ENCODE peak calls at places on chromosomes 5 and 9, in seven cellular contexts. R is GM12878, H is SK-N-SH, S is HCT116, V is K562, W is H1, Y is HepG2. I is an unnamed sample.

GRCh38 chr5:142540774-142541466 is 145.0 kb downstream of the FGF1 start:
- DNase-seq in H (no peak), W (no peak), R (no peak), S (no peak), Y (no peak), V (no peak), I (no peak)

GRCh38 chr5:176387384-176387925 is 943 bp downstream of the NOP16 start:
- DNase-seq in R (no peak), S (no peak), V (no peak), H (no peak), W (no peak), Y (no peak), I (no peak)

GRCh38 chr5:149667084-149667826 is 62.9 kb upstream of the PPARGC1B start:
- DNase-seq in W (peak), S (peak), R (peak), Y (peak), V (peak), H (peak), I (peak)

GRCh38 chr5:6475626-6476312 is 27.1 kb downstream of the UBE2QL1 start:
- DNase-seq in Y (no peak), H (no peak), R (no peak), W (peak), V (peak), S (no peak), I (no peak)

GRCh38 chr9:83002329-83002728 is 60.6 kb downstream of the RASEF start:
- DNase-seq in Y (no peak), V (no peak), W (no peak), S (no peak), H (no peak), R (no peak), I (no peak)

GRCh38 chr5:90135979-90136378 is 273.6 kb downstream of the CETN3 start:
- DNase-seq in V (peak), Y (peak), R (no peak), W (peak), H (no peak), S (no peak), I (peak)

GRCh38 chr5:72410896-72411295 is 90.7 kb downstream of the PTCD2 start:
- DNase-seq in Y (no peak), V (no peak), W (no peak), H (no peak), R (no peak), S (no peak), I (no peak)

GRCh38 chr9:128882677-128883590 is 1.0 kb downstream of the LRRC8A start:
- DNase-seq in Y (peak), V (peak), H (peak), W (no peak), R (no peak), S (no peak), I (no peak)

GRCh38 chr9:88184986-88185385 is 46.7 kb upstream of the SPATA31C2 start:
- DNase-seq in V (no peak), R (no peak), W (no peak), Y (no peak), H (peak), S (no peak), I (no peak)

GRCh38 chr5:376951-377325 is 55.4 kb downstream of the AHRR start:
- DNase-seq in H (peak), Y (no peak), W (peak), V (no peak), R (no peak), S (no peak), I (no peak)

GRCh38 chr9:7210854-7211637 is 453.3 kb downstream of the KDM4C start:
- DNase-seq in W (peak), S (no peak), V (no peak), Y (no peak), H (no peak), R (no peak), I (no peak)

GRCh38 chr5:141513021-141513626 is 24.2 kb downstream of the PCDHGC5 start:
- DNase-seq in H (peak), V (no peak), Y (no peak), S (no peak), R (no peak), W (peak), I (no peak)

GRCh38 chr9:97982719-97983523 is at the start of gene ANP32B:
- DNase-seq in S (peak), Y (peak), R (peak), W (peak), V (peak), H (peak), I (peak)

GRCh38 chr9:125271081-125271480 is 9.5 kb downstream of the GAPVD1 start:
- DNase-seq in S (no peak), Y (no peak), V (no peak), H (no peak), R (no peak), W (no peak), I (peak)

GRCh38 chr9:127173063-127173462 is 50.6 kb upstream of the ANGPTL2 start:
- DNase-seq in S (no peak), Y (no peak), R (no peak), H (no peak), W (no peak), V (no peak), I (no peak)

GRCh38 chr9:135737840-135738521 is 36.0 kb downstream of the KCNT1 start:
- DNase-seq in Y (no peak), H (no peak), V (no peak), S (no peak), W (no peak), R (no peak), I (no peak)

GRCh38 chr9:84794981-84795637 is 125.6 kb downstream of the NTRK2 start:
- DNase-seq in Y (no peak), H (no peak), S (no peak), R (no peak), W (no peak), V (no peak), I (no peak)

GRCh38 chr5:54445691-54446090 is 9.8 kb upstream of the HSPB3 start:
- DNase-seq in W (no peak), V (no peak), H (no peak), Y (no peak), S (no peak), R (no peak), I (no peak)

GRCh38 chr9:5231212-5231611 is at the start of gene INSL4:
- DNase-seq in H (no peak), Y (no peak), V (no peak), W (no peak), R (no peak), S (no peak), I (no peak)

GRCh38 chr5:67935908-67936573 is 279.5 kb upstream of the PIK3R1 start:
- DNase-seq in R (no peak), W (no peak), S (no peak), H (no peak), V (no peak), Y (no peak), I (no peak)

GRCh38 chr5:94618029-94618492 is 343 bp downstream of the KIAA0825 start:
- DNase-seq in R (no peak), H (peak), V (peak), S (peak), Y (peak), W (no peak), I (peak)

GRCh38 chr5:147483961-147484707 is 25.7 kb downstream of the DPYSL3 start:
- DNase-seq in V (no peak), S (no peak), R (no peak), W (no peak), H (peak), Y (no peak), I (no peak)

GRCh38 chr9:113587471-113588031 is 124.0 kb downstream of the RGS3 start:
- DNase-seq in S (no peak), V (peak), H (peak), Y (no peak), W (peak), R (no peak), I (no peak)

GRCh38 chr5:144209421-144209820 is 38.7 kb downstream of the KCTD16 start:
- DNase-seq in Y (no peak), V (no peak), H (no peak), R (no peak), W (no peak), S (no peak), I (no peak)
- TF ChIP-seq JUND in Y (no peak), V (no peak), H (no peak), R (no peak), W (no peak), S (no peak), I (no peak)

GRCh38 chr5:123700624-123701023 is 188.6 kb downstream of the CSNK1G3 start:
- DNase-seq in S (peak), H (no peak), V (no peak), W (no peak), R (no peak), Y (no peak), I (no peak)
- TF ChIP-seq JUND in S (peak), H (peak), V (no peak), W (no peak), R (no peak), Y (no peak), I (no peak)

DNA sequence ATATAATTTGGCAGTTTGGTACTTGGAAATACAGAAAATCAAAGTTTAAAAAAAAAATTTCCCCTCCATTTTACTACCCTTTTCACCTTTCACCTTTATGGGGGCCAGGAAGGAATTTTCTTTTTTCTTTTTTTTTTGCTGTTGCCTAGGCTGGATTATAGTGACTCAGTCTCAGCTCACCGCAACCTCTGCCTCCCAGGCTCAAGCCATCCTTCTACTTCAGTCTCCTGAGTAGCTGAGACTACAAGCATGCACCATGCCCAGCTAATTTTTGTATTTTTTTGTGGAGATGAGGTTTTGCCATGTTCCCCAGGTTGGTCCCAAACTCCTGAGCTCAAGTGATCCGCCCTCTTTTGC is 9.1 kb downstream of the CHMP5 start:
- DNase-seq in R (no peak), W (no peak), Y (no peak), H (no peak), V (no peak), S (no peak), I (no peak)
- TF ChIP-seq JUND in R (no peak), W (no peak), Y (no peak), H (no peak), V (no peak), S (no peak), I (no peak)

GRCh38 chr9:120531683-120532300 is 48.2 kb downstream of the CDK5RAP2 start:
- DNase-seq in Y (peak), R (no peak), S (peak), H (peak), V (no peak), W (peak), I (peak)
- TF ChIP-seq JUND in Y (no peak), R (no peak), S (no peak), H (no peak), V (no peak), W (no peak), I (no peak)

GRCh38 chr5:13478831-13479465 is 465.5 kb downstream of the DNAH5 start:
- DNase-seq in H (peak), S (no peak), R (no peak), Y (peak), W (peak), V (no peak), I (peak)
- TF ChIP-seq JUND in H (no peak), S (no peak), R (no peak), Y (no peak), W (no peak), V (no peak), I (no peak)

DNA sequence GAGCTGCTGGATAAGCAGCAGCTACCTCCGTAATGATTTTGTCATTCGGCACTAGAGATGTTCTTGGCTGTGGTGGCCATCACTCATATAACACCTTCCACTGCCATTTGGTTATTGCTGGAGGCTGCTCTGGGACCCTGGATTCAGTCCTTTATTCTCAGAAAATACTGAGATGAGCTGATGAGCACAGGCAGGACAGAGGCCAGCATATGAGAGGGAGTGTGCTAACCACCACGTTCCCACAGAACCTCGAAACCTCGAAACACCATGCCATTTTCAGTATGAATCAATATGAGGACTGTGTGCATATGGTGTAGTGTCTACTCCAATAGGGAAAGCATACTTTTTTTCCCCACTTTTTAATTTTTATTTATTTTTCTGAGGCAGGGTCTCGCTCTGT is 56.6 kb downstream of the ADAM19 start:
- DNase-seq in S (no peak), V (no peak), H (no peak), W (no peak), R (peak), Y (no peak), I (no peak)
- TF ChIP-seq JUND in S (no peak), V (no peak), H (no peak), W (no peak), R (peak), Y (no peak), I (no peak)

DNA sequence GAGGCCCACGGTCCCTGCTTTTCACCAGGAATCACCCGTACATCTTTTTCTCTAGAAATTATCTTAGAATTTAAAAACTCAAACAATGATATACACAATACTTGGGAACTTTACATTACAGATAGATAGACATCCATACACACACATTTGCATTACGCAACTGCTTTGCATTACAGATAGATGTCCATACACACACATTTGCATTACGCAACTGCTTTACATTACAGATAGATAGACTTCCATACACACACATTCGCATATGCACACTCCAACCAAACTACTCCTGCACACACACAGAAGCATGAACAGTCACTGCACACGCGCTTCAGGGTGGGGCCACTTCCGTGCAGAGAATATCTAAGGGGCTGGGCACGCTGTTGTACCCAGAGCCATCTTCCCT is 7.9 kb upstream of the ADAMTS16 start:
- DNase-seq in Y (peak), V (no peak), W (no peak), S (no peak), R (no peak), H (no peak), I (no peak)
- TF ChIP-seq JUND in Y (no peak), V (no peak), W (no peak), S (no peak), R (no peak), H (no peak), I (no peak)

GRCh38 chr5:131541071-131541470 is 94.0 kb downstream of the RAPGEF6 start:
- DNase-seq in W (no peak), R (no peak), Y (no peak), S (no peak), H (no peak), V (no peak), I (no peak)
- TF ChIP-seq JUND in W (no peak), R (no peak), Y (no peak), S (no peak), H (no peak), V (no peak), I (no peak)

GRCh38 chr9:20197976-20198685 is 409.3 kb upstream of the SLC24A2 start:
- DNase-seq in Y (no peak), V (no peak), W (no peak), H (peak), S (no peak), R (no peak), I (peak)
- TF ChIP-seq JUND in Y (no peak), V (no peak), W (peak), H (no peak), S (no peak), R (no peak), I (no peak)

I was measured in T47D.